ENCODE peak calls at places on chromosomes 11 and 22, in four cellular contexts. R is aorta, Z is iPS DF 6.9, G is spleen. K is an unnamed sample. For H3K4me1, the result is how much of the 10 kb centered on the place peaks cover.

GRCh38 chr22:37088750-37089408 is 20.6 kb downstream of the TMPRSS6 start:
- DNase-seq in Z (no peak), G (no peak), R (no peak), K (no peak)

GRCh38 chr22:32348031-32348611 is 9.5 kb upstream of the RFPL3 start:
- DNase-seq in G (no peak), R (peak), Z (no peak), K (no peak)

GRCh38 chr11:109733245-109733644 is 311.3 kb downstream of the C11orf87 start:
- DNase-seq in R (no peak), Z (no peak), G (no peak), K (no peak)

GRCh38 chr22:39997939-39998726 is 3.4 kb downstream of the FAM83F start:
- DNase-seq in Z (peak), G (no peak), R (peak), K (no peak)

GRCh38 chr11:111586305-111586915 is 15.8 kb upstream of the SIK2 start:
- DNase-seq in R (no peak), Z (no peak), G (no peak), K (no peak)

GRCh38 chr11:102633385-102634026 is 8.4 kb upstream of the MMP20 start:
- DNase-seq in R (no peak), G (no peak), Z (no peak), K (no peak)

GRCh38 chr11:11668293-11668692 is 46.5 kb upstream of the GALNT18 start:
- DNase-seq in G (no peak), R (no peak), Z (no peak), K (no peak)

GRCh38 chr11:15941206-15941770 is 415.1 kb downstream of the SOX6 start:
- DNase-seq in Z (peak), G (peak), R (peak), K (no peak)

DNA sequence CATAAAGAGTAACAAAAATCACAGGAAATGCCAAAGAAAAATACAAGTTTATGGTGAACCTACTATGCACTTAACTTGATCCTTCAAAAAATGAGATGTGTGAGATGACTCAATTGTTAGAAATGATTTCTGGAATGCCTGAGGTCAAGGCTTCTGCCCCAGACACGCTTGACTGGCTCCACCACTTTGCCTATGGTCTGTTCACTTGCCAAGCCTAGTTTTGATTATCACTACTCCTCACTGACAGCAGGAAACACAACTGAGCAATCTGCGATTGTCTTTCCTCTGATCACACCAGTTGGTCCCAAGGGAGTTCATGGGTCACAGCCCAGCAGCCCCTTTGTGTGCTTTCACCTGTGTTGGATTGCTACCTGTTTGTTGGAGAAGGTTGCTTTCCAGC is 20.6 kb upstream of the PRDM10 start:
- DNase-seq in G (no peak), R (no peak), Z (no peak), K (no peak)
- H3K4me3 ChIP-seq in G (no peak), R (no peak), Z (no peak), K (no peak)

GRCh38 chr11:1407668-1408067 is 17.9 kb downstream of the BRSK2 start:
- DNase-seq in G (no peak), R (no peak), Z (no peak), K (no peak)
- H3K4me1 ChIP-seq in G (under half), R (under half), Z (under half), K (under half)

GRCh38 chr22:28139993-28140392 is 220.9 kb upstream of the PITPNB start:
- DNase-seq in R (no peak), Z (no peak), G (no peak), K (no peak)
- H3K4me3 ChIP-seq in R (no peak), Z (no peak), G (no peak), K (no peak)

GRCh38 chr11:128547946-128548654 is 39.3 kb downstream of the ETS1 start:
- DNase-seq in G (no peak), R (no peak), Z (no peak), K (no peak)

GRCh38 chr11:128550967-128551522 is 36.3 kb downstream of the ETS1 start:
- DNase-seq in R (no peak), G (no peak), Z (no peak), K (no peak)

GRCh38 chr11:128550261-128550821 is 37.0 kb downstream of the ETS1 start:
- DNase-seq in R (no peak), G (peak), Z (no peak), K (no peak)

GRCh38 chr11:128549256-128549944 is 38.0 kb downstream of the ETS1 start:
- DNase-seq in Z (no peak), R (peak), G (peak), K (no peak)

GRCh38 chr11:128548655-128549255 is 38.6 kb downstream of the ETS1 start:
- DNase-seq in Z (no peak), R (peak), G (peak), K (peak)
- H3K4me1 ChIP-seq in Z (under half), R (under half), G (under half), K (half or more)

DNA sequence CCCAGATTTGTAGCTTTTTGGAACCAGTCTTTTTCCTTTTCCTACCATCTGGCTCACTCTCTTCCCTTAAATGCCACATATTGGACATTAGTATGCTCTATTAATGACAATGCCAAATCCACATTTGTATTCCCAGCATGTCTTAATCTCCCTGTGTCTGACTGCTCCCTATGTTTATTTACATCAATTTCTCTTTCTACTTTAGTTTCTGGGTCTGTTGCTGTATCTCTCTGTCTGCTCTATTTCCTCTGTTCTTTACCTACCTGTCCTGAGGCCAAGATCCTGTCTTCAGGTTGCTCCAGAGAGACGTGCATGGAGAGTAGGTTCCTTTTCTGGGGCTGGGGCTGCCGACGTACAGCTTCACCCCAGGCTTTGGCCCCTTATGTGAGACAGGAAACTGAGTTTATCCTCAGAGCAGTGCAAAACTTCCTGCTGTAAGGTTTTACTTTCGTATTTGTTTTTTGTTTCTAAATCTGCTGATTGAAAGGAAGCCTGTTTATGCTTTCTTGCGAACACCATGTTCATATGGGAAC is 25.6 kb downstream of the OR2AG2 start:
- DNase-seq in R (no peak), Z (no peak), G (peak), K (no peak)
- H3K4me3 ChIP-seq in R (no peak), Z (no peak), G (peak), K (peak)

GRCh38 chr11:132024587-132025295 is 654.3 kb downstream of the NTM start:
- DNase-seq in R (no peak), G (no peak), Z (no peak), K (no peak)
- H3K4me1 ChIP-seq in R (under half), G (under half), Z (under half), K (under half)

GRCh38 chr11:63567044-63567840 is 4.1 kb upstream of the PLAAT2 start:
- DNase-seq in G (no peak), R (no peak), Z (no peak), K (no peak)
- H3K4me3 ChIP-seq in G (peak), R (no peak), Z (no peak), K (no peak)

GRCh38 chr11:122103366-122103765 is 12.6 kb downstream of the BLID start:
- DNase-seq in Z (no peak), R (no peak), G (no peak), K (no peak)

GRCh38 chr11:122101625-122102291 is 14.3 kb downstream of the BLID start:
- DNase-seq in R (peak), Z (no peak), G (no peak), K (no peak)

GRCh38 chr11:122104381-122104780 is 11.6 kb downstream of the BLID start:
- DNase-seq in G (no peak), R (no peak), Z (no peak), K (no peak)

GRCh38 chr11:122100222-122101080 is 15.6 kb downstream of the BLID start:
- DNase-seq in Z (no peak), R (peak), G (no peak), K (no peak)

GRCh38 chr11:122102426-122102825 is 13.6 kb downstream of the BLID start:
- DNase-seq in R (no peak), Z (no peak), G (no peak), K (no peak)
- H3K4me1 ChIP-seq in R (under half), Z (under half), G (under half), K (under half)

DNA sequence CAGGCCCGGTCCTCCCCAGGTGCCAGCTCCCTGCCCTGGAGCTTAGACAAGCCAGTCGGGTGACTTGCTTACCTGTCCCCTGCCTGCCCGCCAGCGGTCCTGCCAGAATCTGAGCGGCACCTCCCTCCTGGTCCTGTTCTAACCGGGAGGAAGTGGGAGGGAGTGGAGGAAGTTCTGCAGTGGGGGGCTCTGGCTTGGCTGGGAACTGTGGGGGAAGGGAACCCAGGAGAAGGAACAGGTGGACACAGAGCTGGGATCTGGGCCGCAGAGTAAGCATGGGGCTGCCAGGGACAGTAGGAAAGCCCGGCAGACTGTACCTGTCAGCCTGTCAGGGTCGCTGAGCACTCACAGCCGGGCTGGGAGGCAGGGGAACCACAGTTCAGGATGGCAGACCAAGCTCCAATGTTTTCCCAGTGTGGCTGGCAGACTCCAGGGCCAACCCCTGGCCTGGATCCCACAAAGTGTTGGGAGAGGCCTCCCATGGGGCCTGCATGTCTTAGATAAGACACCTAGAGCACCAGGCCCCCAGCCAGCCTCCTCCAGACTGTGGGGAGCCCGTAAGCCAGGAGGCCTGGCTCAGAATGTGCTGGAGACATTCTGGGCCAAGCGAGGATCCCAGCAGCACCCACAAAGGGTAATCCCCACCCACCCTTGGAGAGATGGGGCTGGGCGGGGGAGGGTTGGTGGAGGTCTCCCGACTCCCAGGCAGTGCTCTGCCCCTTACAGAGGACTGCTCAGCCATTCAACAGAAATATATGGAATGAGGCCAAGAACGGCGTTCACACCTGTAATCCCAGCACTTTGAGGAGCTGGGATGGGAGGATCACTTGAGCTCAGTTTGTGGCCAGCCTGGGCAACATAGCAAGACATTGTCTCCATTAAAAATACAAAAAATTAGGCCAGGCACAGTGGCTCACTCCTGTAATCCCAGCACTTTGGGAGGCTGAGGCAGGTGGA is 2.3 kb downstream of the CYB5R3 start:
- DNase-seq in R (no peak), G (no peak), Z (no peak), K (no peak)
- H3K4me3 ChIP-seq in R (no peak), G (peak), Z (no peak), K (peak)

GRCh38 chr22:45997775-45998637 is 21.0 kb upstream of the WNT7B start:
- DNase-seq in Z (no peak), G (peak), R (peak), K (peak)

GRCh38 chr22:46000081-46001027 is 23.4 kb upstream of the WNT7B start:
- DNase-seq in G (peak), R (peak), Z (no peak), K (peak)

GRCh38 chr22:45997077-45997774 is 20.3 kb upstream of the WNT7B start:
- DNase-seq in G (peak), R (peak), Z (no peak), K (peak)

GRCh38 chr22:45999379-45999971 is 22.5 kb upstream of the WNT7B start:
- DNase-seq in R (peak), G (peak), Z (no peak), K (peak)

DNA sequence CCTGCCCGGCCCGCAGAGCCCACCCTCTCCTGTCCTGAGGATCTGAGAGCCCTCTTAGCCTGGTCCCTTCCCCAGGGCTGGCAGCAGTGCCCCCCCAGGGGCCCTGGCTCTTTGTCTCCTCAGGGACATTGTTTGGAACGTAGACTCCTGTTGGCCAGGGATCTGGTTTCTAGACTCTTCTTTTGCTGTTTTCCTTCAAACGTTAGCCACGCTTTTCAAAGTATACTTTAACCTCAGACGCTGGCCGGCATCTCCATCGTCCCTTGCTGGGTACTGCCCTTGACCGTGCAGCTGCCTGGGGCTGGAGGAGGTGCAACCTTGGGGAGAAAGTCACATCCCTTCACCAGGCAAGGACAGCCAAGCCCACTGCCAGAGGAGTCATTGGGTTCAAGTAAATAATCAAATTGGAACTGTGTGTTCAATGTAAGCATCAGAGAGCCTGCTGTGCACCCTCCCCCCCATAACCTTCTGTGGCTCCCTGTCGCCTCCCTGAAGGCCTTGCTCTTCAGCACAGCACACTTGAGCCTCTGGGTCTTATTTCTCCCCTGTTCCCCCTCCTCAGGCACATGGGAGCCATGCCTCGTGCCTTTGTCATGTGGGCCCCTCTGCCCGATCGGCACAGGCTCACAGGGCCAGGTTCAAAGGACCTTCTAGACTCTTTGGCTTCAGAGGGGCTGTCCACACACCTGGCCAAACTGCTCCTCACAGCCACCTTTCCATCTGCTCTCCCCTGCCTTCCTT is 21.8 kb upstream of the WNT7B start:
- DNase-seq in G (peak), R (peak), Z (no peak), K (peak)
- H3K4me1 ChIP-seq in G (half or more), R (under half), Z (under half), K (half or more)